ENCODE peak calls at places on chromosome X, in seven cellular contexts. One of them, this sample, is unnamed.

GRCh38 chrX:74923942-74924448 is 1.3 kb downstream of the NEXMIF start:
- DNase-seq in epithelial cell of prostate: no peak
- DNase-seq in IMR-90: no peak
- DNase-seq in mesenchymal stem cell: no peak
- DNase-seq in iPS DF 6.9: peak
- DNase-seq in effector memory CD4-positive, alpha-beta T cell: no peak
- DNase-seq in neuronal stem cell: peak
- DNase-seq in this sample: no peak

GRCh38 chrX:100643943-100644587 is at the start of gene SRPX2:
- DNase-seq in epithelial cell of prostate: peak
- DNase-seq in iPS DF 6.9: no peak
- DNase-seq in mesenchymal stem cell: peak
- DNase-seq in IMR-90: peak
- DNase-seq in effector memory CD4-positive, alpha-beta T cell: no peak
- DNase-seq in neuronal stem cell: no peak
- DNase-seq in this sample: no peak

GRCh38 chrX:79325263-79325958 is 41.7 kb downstream of the ITM2A start:
- DNase-seq in iPS DF 6.9: no peak
- DNase-seq in IMR-90: no peak
- DNase-seq in effector memory CD4-positive, alpha-beta T cell: no peak
- DNase-seq in epithelial cell of prostate: no peak
- DNase-seq in mesenchymal stem cell: no peak
- DNase-seq in neuronal stem cell: no peak
- DNase-seq in this sample: peak

GRCh38 chrX:152641996-152642395 is 4.3 kb downstream of the GABRQ start:
- DNase-seq in neuronal stem cell: peak
- DNase-seq in epithelial cell of prostate: no peak
- DNase-seq in effector memory CD4-positive, alpha-beta T cell: no peak
- DNase-seq in mesenchymal stem cell: no peak
- DNase-seq in IMR-90: peak
- DNase-seq in iPS DF 6.9: no peak
- DNase-seq in this sample: no peak

GRCh38 chrX:17500145-17500579 is 125.2 kb downstream of the NHS start:
- DNase-seq in mesenchymal stem cell: no peak
- DNase-seq in effector memory CD4-positive, alpha-beta T cell: no peak
- DNase-seq in IMR-90: peak
- DNase-seq in iPS DF 6.9: no peak
- DNase-seq in neuronal stem cell: no peak
- DNase-seq in epithelial cell of prostate: peak
- DNase-seq in this sample: no peak

GRCh38 chrX:100980608-100981497 is 11.3 kb downstream of the ARL13A start:
- DNase-seq in epithelial cell of prostate: no peak
- DNase-seq in neuronal stem cell: no peak
- DNase-seq in mesenchymal stem cell: peak
- DNase-seq in IMR-90: peak
- DNase-seq in effector memory CD4-positive, alpha-beta T cell: no peak
- DNase-seq in iPS DF 6.9: no peak
- DNase-seq in this sample: no peak

GRCh38 chrX:98605941-98606340 is 1722.2 kb downstream of the RPA4 start:
- DNase-seq in IMR-90: no peak
- DNase-seq in neuronal stem cell: no peak
- DNase-seq in iPS DF 6.9: no peak
- DNase-seq in mesenchymal stem cell: no peak
- DNase-seq in effector memory CD4-positive, alpha-beta T cell: no peak
- DNase-seq in epithelial cell of prostate: no peak
- DNase-seq in this sample: no peak

GRCh38 chrX:153636716-153637115 is 10.3 kb upstream of the DUSP9 start:
- DNase-seq in neuronal stem cell: no peak
- DNase-seq in effector memory CD4-positive, alpha-beta T cell: no peak
- DNase-seq in epithelial cell of prostate: no peak
- DNase-seq in mesenchymal stem cell: no peak
- DNase-seq in IMR-90: no peak
- DNase-seq in iPS DF 6.9: no peak
- DNase-seq in this sample: no peak

GRCh38 chrX:56219702-56220101 is 12.5 kb upstream of the KLF8 start:
- DNase-seq in IMR-90: no peak
- DNase-seq in iPS DF 6.9: no peak
- DNase-seq in mesenchymal stem cell: no peak
- DNase-seq in epithelial cell of prostate: no peak
- DNase-seq in neuronal stem cell: no peak
- DNase-seq in effector memory CD4-positive, alpha-beta T cell: no peak
- DNase-seq in this sample: no peak

GRCh38 chrX:113929004-113929403 is 654.9 kb upstream of the HTR2C start:
- DNase-seq in IMR-90: peak
- DNase-seq in neuronal stem cell: peak
- DNase-seq in effector memory CD4-positive, alpha-beta T cell: no peak
- DNase-seq in mesenchymal stem cell: peak
- DNase-seq in epithelial cell of prostate: peak
- DNase-seq in iPS DF 6.9: peak
- DNase-seq in this sample: no peak

GRCh38 chrX:357693-358471 is 28.8 kb downstream of the PPP2R3B start:
- DNase-seq in neuronal stem cell: no peak
- DNase-seq in mesenchymal stem cell: peak
- DNase-seq in epithelial cell of prostate: no peak
- DNase-seq in IMR-90: peak
- DNase-seq in iPS DF 6.9: no peak
- DNase-seq in effector memory CD4-positive, alpha-beta T cell: no peak
- DNase-seq in this sample: peak

GRCh38 chrX:10990418-10990817 is 120.7 kb upstream of the HCCS start:
- DNase-seq in effector memory CD4-positive, alpha-beta T cell: no peak
- DNase-seq in neuronal stem cell: no peak
- DNase-seq in epithelial cell of prostate: no peak
- DNase-seq in IMR-90: no peak
- DNase-seq in iPS DF 6.9: no peak
- DNase-seq in mesenchymal stem cell: no peak
- DNase-seq in this sample: no peak

GRCh38 chrX:74931214-74931613 is 6.0 kb upstream of the NEXMIF start:
- DNase-seq in mesenchymal stem cell: no peak
- DNase-seq in epithelial cell of prostate: no peak
- DNase-seq in IMR-90: no peak
- DNase-seq in iPS DF 6.9: peak
- DNase-seq in effector memory CD4-positive, alpha-beta T cell: no peak
- DNase-seq in neuronal stem cell: peak
- DNase-seq in this sample: no peak

GRCh38 chrX:19893722-19894121 is 6.3 kb upstream of the SH3KBP1 start:
- DNase-seq in IMR-90: peak
- DNase-seq in neuronal stem cell: no peak
- DNase-seq in iPS DF 6.9: no peak
- DNase-seq in epithelial cell of prostate: peak
- DNase-seq in mesenchymal stem cell: no peak
- DNase-seq in effector memory CD4-positive, alpha-beta T cell: no peak
- DNase-seq in this sample: no peak

GRCh38 chrX:49879656-49880277 is 483 bp downstream of the USP27X start:
- DNase-seq in iPS DF 6.9: no peak
- DNase-seq in IMR-90: peak
- DNase-seq in epithelial cell of prostate: no peak
- DNase-seq in mesenchymal stem cell: peak
- DNase-seq in effector memory CD4-positive, alpha-beta T cell: no peak
- DNase-seq in neuronal stem cell: no peak
- DNase-seq in this sample: no peak

GRCh38 chrX:78514852-78515251 is 144.3 kb downstream of the RTL3 start:
- DNase-seq in IMR-90: no peak
- DNase-seq in neuronal stem cell: peak
- DNase-seq in epithelial cell of prostate: peak
- DNase-seq in mesenchymal stem cell: no peak
- DNase-seq in effector memory CD4-positive, alpha-beta T cell: no peak
- DNase-seq in iPS DF 6.9: peak
- DNase-seq in this sample: no peak

GRCh38 chrX:94365736-94366135 is 691.7 kb downstream of the FAM133A start:
- DNase-seq in effector memory CD4-positive, alpha-beta T cell: no peak
- DNase-seq in epithelial cell of prostate: no peak
- DNase-seq in neuronal stem cell: no peak
- DNase-seq in iPS DF 6.9: no peak
- DNase-seq in mesenchymal stem cell: no peak
- DNase-seq in IMR-90: no peak
- DNase-seq in this sample: no peak

GRCh38 chrX:128975716-128976115 is 547.6 kb downstream of the SMARCA1 start:
- DNase-seq in effector memory CD4-positive, alpha-beta T cell: no peak
- DNase-seq in iPS DF 6.9: peak
- DNase-seq in mesenchymal stem cell: peak
- DNase-seq in epithelial cell of prostate: no peak
- DNase-seq in neuronal stem cell: peak
- DNase-seq in IMR-90: no peak
- DNase-seq in this sample: no peak

GRCh38 chrX:131704136-131704695 is 160.3 kb downstream of the OR13H1 start:
- DNase-seq in mesenchymal stem cell: no peak
- DNase-seq in effector memory CD4-positive, alpha-beta T cell: no peak
- DNase-seq in iPS DF 6.9: no peak
- DNase-seq in epithelial cell of prostate: no peak
- DNase-seq in IMR-90: peak
- DNase-seq in neuronal stem cell: no peak
- DNase-seq in this sample: peak

GRCh38 chrX:74534569-74535038 is 79.8 kb downstream of the RLIM start:
- DNase-seq in IMR-90: peak
- DNase-seq in iPS DF 6.9: no peak
- DNase-seq in mesenchymal stem cell: peak
- DNase-seq in effector memory CD4-positive, alpha-beta T cell: no peak
- DNase-seq in neuronal stem cell: no peak
- DNase-seq in epithelial cell of prostate: no peak
- DNase-seq in this sample: no peak

DNA sequence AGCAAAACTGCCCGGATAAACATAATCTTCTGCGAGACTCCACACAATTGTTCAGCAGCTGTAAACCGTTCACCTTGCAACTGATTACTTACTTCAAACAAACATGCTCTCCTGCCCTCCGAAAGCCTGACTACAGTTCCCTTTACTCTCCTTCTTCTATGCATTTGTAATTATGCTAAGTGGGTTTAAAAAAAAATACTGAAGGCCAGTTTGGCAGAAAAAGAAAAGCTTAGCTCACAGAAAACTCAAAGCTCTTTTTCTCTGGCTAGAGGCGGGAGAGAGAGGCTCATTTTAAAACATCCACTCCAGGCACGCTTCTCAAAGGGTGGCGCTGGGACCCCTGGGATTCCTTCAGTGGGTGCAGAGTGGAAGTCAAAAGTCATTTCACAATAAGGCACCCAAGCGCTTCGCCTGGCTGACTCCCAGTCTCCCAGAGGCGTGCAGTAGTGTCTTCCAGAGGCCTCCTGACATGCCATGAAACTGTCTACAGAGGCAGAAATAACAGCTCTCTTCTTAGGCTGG is 1.9 kb downstream of the DHRSX start:
- DNase-seq in mesenchymal stem cell: peak
- DNase-seq in effector memory CD4-positive, alpha-beta T cell: no peak
- DNase-seq in IMR-90: peak
- DNase-seq in iPS DF 6.9: no peak
- DNase-seq in neuronal stem cell: no peak
- DNase-seq in epithelial cell of prostate: no peak
- DNase-seq in this sample: no peak
- H3K27ac ChIP-seq in mesenchymal stem cell: peak
- H3K27ac ChIP-seq in effector memory CD4-positive, alpha-beta T cell: no peak
- H3K27ac ChIP-seq in IMR-90: peak
- H3K27ac ChIP-seq in iPS DF 6.9: no peak
- H3K27ac ChIP-seq in neuronal stem cell: peak
- H3K27ac ChIP-seq in epithelial cell of prostate: peak
- H3K27ac ChIP-seq in this sample: peak

DNA sequence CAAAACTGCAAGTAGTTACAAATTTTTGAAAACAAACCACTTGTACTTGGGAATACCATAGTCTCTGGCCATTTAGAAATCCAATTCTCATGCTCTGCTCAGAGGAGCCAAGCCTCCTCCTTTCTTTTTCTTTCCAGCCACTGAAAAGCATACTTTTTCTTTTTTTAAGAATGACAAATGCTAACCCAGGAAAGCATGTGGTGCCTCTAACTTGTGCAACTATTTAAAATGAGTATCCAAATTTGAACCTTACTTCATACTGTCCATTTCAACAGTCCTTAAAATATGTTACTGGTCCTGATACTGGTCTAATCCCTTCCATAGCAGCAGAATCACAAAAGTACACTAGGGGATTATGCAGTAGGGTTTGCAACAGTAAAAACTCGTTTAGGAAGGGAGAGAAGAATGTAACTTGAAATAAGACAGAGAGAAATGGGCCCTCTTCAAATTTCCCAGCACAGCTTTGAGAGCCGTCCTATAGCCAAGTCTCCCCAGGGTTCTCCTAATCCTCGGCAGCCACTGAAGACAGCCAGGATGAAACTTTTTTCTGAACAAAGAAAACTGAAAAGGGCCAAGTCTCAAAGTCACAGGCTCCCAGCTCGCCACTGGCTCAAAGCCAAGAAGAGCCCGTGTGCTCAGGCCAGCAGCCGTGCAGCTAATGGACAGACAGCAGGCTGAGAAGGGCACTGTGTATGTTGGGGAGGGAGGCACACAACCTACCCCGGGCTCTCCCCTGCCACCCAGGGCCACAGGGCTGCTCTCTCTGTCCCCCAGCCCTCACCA is 39.5 kb downstream of the GPC4 start:
- DNase-seq in effector memory CD4-positive, alpha-beta T cell: no peak
- DNase-seq in epithelial cell of prostate: no peak
- DNase-seq in neuronal stem cell: no peak
- DNase-seq in IMR-90: no peak
- DNase-seq in mesenchymal stem cell: peak
- DNase-seq in iPS DF 6.9: no peak
- DNase-seq in this sample: no peak
- H3K27ac ChIP-seq in effector memory CD4-positive, alpha-beta T cell: no peak
- H3K27ac ChIP-seq in epithelial cell of prostate: no peak
- H3K27ac ChIP-seq in neuronal stem cell: no peak
- H3K27ac ChIP-seq in IMR-90: no peak
- H3K27ac ChIP-seq in mesenchymal stem cell: no peak
- H3K27ac ChIP-seq in iPS DF 6.9: no peak
- H3K27ac ChIP-seq in this sample: no peak

DNA sequence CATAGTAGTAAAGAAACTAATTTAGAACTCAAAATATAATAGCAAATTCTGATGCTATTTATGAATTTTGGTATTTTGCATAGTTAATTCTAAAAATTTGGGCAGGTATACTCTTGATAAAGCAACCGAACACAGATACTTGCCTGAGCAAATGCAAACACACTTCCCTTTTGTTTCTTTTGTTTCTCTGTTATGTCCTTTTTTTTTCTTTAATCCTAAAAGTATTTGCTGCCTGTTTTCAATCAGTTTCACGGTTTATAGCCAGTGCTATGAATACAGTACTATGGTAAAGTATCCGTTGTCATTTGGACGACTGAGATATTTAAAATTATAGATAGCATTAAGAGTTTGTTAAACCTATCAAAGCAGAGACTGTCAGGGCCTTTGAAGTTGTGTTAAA is 84.3 kb upstream of the HPRT1 start:
- DNase-seq in iPS DF 6.9: no peak
- DNase-seq in IMR-90: no peak
- DNase-seq in neuronal stem cell: no peak
- DNase-seq in effector memory CD4-positive, alpha-beta T cell: no peak
- DNase-seq in epithelial cell of prostate: no peak
- DNase-seq in mesenchymal stem cell: no peak
- DNase-seq in this sample: no peak
- H3K27ac ChIP-seq in iPS DF 6.9: no peak
- H3K27ac ChIP-seq in IMR-90: no peak
- H3K27ac ChIP-seq in neuronal stem cell: no peak
- H3K27ac ChIP-seq in effector memory CD4-positive, alpha-beta T cell: no peak
- H3K27ac ChIP-seq in epithelial cell of prostate: no peak
- H3K27ac ChIP-seq in mesenchymal stem cell: no peak
- H3K27ac ChIP-seq in this sample: no peak

DNA sequence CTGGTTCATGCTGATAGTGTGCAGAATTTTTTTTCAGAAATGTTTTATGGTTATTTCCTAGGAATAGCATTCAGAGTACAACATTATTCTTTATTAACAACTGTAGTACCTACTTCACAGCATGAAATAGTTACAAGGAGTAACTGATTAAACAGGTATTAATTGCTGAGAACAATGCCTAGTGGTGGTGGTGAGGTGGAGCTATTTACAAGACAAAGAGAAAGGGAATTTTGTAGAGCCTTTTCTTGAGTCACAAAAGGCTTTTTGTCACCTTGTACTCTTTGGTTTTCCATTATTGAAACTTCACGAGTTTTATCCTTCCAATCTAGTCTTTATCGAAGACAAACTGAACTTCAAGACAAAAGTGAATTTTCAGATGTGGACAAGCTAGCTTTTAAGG is 27.5 kb downstream of the OFD1 start:
- DNase-seq in IMR-90: no peak
- DNase-seq in effector memory CD4-positive, alpha-beta T cell: no peak
- DNase-seq in mesenchymal stem cell: no peak
- DNase-seq in epithelial cell of prostate: no peak
- DNase-seq in iPS DF 6.9: no peak
- DNase-seq in neuronal stem cell: no peak
- DNase-seq in this sample: no peak
- H3K27ac ChIP-seq in IMR-90: no peak
- H3K27ac ChIP-seq in effector memory CD4-positive, alpha-beta T cell: no peak
- H3K27ac ChIP-seq in mesenchymal stem cell: no peak
- H3K27ac ChIP-seq in epithelial cell of prostate: no peak
- H3K27ac ChIP-seq in iPS DF 6.9: no peak
- H3K27ac ChIP-seq in neuronal stem cell: no peak
- H3K27ac ChIP-seq in this sample: no peak